ENCODE peak calls at places on chromosomes 1 and 21, in five cellular contexts. O is PC-3, B is AG09309, M is mesothelial cell of epicardium, L is tibial artery. J is an unnamed sample.

GRCh38 chr1:48878191-48878940 is 101.7 kb upstream of the BEND5 start:
- DNase-seq in O (peak; percentile 93), B (peak; percentile 94), M (no peak), L (no peak), J (peak; percentile 56)

GRCh38 chr1:204565617-204566582 is 49.7 kb downstream of the MDM4 start:
- DNase-seq in O (peak; percentile 96), B (peak; percentile 54), M (no peak), L (no peak), J (peak; percentile 45)

GRCh38 chr1:98557808-98558390 is 103.6 kb upstream of the SNX7 start:
- DNase-seq in O (no peak), B (no peak), M (no peak), L (no peak), J (peak; percentile 6)

GRCh38 chr1:24311731-24312130 is 7.4 kb upstream of the GRHL3 start:
- DNase-seq in O (no peak), B (no peak), M (no peak), L (no peak), J (no peak)

GRCh38 chr21:33266784-33267135 is 593 bp downstream of the IL10RB start:
- DNase-seq in O (no peak), B (no peak), M (no peak), L (peak; percentile 69), J (no peak)

GRCh38 chr21:31490471-31490870 is 146.4 kb upstream of the TIAM1 start:
- DNase-seq in O (no peak), B (no peak), M (no peak), L (peak; percentile 13), J (no peak)

GRCh38 chr1:110084226-110085078 is 14.0 kb upstream of the ALX3 start:
- DNase-seq in O (no peak), B (peak; percentile 10), M (no peak), L (peak; percentile 77), J (peak; percentile 4)

GRCh38 chr1:86788300-86789206 is 84.2 kb downstream of the SH3GLB1 start:
- DNase-seq in O (peak; percentile 79), B (peak; percentile 64), M (no peak), L (peak; percentile 75), J (peak; percentile 93)

GRCh38 chr1:245742891-245743290 is 588.1 kb downstream of the KIF26B start:
- DNase-seq in O (no peak), B (peak; percentile 29), M (no peak), L (no peak), J (peak; percentile 82)

GRCh38 chr1:209190591-209191241 is 392.8 kb upstream of the CAMK1G start:
- DNase-seq in O (peak; percentile 86), B (no peak), M (no peak), L (no peak), J (peak; percentile 55)
- TF ChIP-seq CTCF in O (peak; percentile 97), B (peak; percentile 84), M (peak; percentile 65), L (peak; percentile 49), J (peak; percentile 93)

GRCh38 chr1:79380078-79380477 is 373.5 kb upstream of the ADGRL4 start:
- DNase-seq in O (no peak), B (no peak), M (no peak), L (no peak), J (no peak)

GRCh38 chr1:79371802-79372201 is 365.3 kb upstream of the ADGRL4 start:
- DNase-seq in O (no peak), B (no peak), M (no peak), L (no peak), J (no peak)

GRCh38 chr1:79373481-79374132 is 367.1 kb upstream of the ADGRL4 start:
- DNase-seq in O (no peak), B (no peak), M (no peak), L (no peak), J (peak; percentile 59)

GRCh38 chr1:79375352-79375751 is 368.8 kb upstream of the ADGRL4 start:
- DNase-seq in O (no peak), B (no peak), M (no peak), L (no peak), J (no peak)

GRCh38 chr1:79376106-79376505 is 369.6 kb upstream of the ADGRL4 start:
- DNase-seq in O (peak; percentile 34), B (no peak), M (no peak), L (no peak), J (no peak)
- TF ChIP-seq CTCF in O (no peak), B (no peak), M (no peak), L (no peak), J (no peak)

GRCh38 chr1:185207980-185208602 is 51.1 kb downstream of the SWT1 start:
- DNase-seq in O (no peak), B (no peak), M (no peak), L (no peak), J (no peak)

GRCh38 chr1:185208626-185209170 is 51.7 kb downstream of the SWT1 start:
- DNase-seq in O (peak; percentile 12), B (no peak), M (no peak), L (no peak), J (no peak)

GRCh38 chr1:185213086-185213485 is 56.1 kb downstream of the SWT1 start:
- DNase-seq in O (no peak), B (peak; percentile 13), M (no peak), L (no peak), J (no peak)

DNA sequence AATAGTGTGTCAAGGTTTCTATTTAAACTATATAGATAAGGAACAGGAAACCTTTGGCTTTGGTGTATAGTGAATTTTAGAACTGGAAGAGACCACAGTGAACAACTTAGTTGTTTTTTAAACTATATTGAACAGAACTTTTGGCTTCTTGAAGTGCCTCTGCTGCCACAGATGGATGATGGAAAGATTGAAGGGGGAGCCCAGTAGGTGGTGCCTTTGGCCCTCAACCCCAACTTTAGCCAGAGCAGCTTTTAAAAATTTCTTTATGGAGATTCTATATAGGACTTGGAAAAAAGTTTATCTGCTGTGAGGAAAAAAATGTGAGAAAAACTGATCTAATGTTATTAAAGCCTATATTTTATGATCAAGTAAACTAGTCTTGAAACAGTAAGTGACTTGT is 50.2 kb downstream of the SWT1 start:
- DNase-seq in O (no peak), B (no peak), M (no peak), L (no peak), J (no peak)
- TF ChIP-seq CTCF in O (no peak), B (no peak), M (no peak), L (no peak), J (no peak)

DNA sequence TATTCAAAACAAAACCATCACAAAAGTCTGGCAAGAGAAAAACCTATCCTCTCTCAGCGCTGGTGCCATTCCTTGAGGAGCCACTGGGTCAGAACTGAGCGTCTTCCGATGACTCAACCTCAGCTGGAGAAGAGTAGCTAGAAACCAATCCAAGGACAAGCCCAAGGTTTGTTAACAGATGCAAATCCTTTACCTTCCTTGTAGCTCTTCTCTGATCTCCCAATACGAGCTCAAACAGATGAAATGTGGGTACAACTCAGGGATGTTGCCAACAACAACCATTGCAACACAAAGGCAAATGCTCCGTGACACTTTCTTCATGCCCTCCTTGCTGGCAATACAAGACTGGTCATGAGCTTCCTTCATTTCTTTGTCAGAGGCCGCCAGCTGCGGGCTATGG is 337.1 kb downstream of the SIPA1L2 start:
- DNase-seq in O (no peak), B (no peak), M (no peak), L (no peak), J (no peak)
- TF ChIP-seq CTCF in O (no peak), B (no peak), M (no peak), L (no peak), J (no peak)

DNA sequence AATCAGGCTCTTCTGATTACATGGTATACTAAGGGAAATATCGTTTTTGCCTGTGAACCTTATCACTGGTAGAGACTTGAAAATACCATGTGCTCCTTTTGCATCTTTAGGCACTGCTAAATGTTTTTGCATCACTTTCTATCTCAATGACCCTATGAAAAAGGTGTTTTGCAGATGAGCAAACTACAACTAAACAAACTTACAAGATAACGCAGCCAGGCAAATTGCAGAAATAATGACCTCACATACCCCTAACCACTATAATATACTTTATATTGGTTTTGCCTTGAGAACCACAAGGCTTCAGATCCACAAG is 18.8 kb downstream of the SFPQ start:
- DNase-seq in O (no peak), B (no peak), M (no peak), L (no peak), J (no peak)
- TF ChIP-seq CTCF in O (no peak), B (no peak), M (no peak), L (no peak), J (no peak)

DNA sequence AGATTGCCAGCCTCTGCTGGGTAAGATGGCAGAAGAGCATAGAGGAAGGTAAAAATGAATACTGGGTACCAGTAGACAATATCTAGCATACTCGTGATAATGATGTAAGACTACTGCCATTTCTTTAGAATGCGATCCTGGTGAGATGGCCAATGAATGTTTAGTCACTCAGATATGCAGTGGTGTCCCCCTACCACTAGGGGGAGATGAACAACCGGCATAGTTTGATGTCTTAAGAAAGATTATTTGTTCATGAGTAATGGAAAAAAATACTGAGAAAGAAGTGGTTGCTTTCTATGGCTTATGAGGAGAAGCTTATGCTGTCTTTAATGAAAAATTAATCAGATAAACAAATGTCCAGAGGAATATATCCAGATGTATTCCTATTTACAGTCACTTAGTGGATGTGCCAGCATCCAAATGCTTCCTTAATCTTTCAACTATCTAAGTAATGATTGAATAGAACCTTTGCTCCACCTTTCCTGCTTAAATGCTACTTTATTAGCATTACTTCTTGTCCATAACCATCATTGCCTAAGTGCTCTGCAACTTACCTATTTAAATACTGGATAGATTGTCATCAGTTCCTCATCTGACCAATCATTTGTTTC is 256.6 kb downstream of the ST6GALNAC3 start:
- DNase-seq in O (peak; percentile 78), B (peak; percentile 42), M (no peak), L (no peak), J (peak; percentile 69)
- TF ChIP-seq CTCF in O (peak; percentile 94), B (peak; percentile 88), M (peak; percentile 92), L (peak; percentile 73), J (peak; percentile 94)

DNA sequence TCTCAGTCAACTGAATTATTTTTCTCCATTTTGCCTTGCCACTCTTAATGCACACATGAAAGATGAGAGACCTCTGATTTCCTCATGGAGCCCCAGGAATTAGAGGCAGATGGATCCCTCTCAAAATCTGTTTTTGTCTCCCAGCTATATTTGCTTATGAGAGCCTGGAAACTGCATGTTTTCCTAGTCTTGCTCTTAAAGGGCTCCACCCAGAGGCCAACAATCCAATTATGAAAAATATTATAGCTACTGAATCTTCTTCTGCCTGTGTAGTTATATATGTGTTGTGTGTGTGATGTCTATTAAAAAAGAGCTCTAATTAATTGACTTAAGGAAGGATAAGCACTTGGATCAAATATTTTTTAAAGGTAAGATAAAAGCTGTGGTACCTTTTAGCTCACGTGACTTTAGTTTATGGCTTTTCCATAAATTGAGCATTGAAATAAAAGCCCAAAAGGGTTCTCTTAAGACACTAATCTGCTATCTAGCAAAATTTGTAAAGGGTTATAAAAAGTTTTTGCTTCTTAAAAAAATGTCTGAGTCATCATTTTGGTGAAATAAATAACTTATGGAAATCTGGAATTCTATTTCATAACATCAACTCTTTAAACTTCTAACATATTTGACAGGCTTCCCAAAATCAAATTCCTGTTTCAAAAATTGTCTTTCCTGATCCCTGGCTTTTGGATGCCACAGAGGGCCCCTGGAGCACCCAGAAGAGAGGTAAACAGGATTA is 31.2 kb upstream of the TSPEAR start:
- DNase-seq in O (peak; percentile 54), B (no peak), M (no peak), L (no peak), J (no peak)
- TF ChIP-seq CTCF in O (peak; percentile 65), B (peak; percentile 30), M (no peak), L (no peak), J (peak; percentile 23)

GRCh38 chr1:41661428-41662060 is 177.1 kb upstream of the EDN2 start:
- DNase-seq in O (no peak), B (no peak), M (no peak), L (no peak), J (no peak)
- TF ChIP-seq CTCF in O (no peak), B (no peak), M (no peak), L (no peak), J (no peak)